ENCODE peak calls at places on chromosomes 4 and X, in ten cellular contexts. F, J, V, T, K, O, E, S, U and I are unnamed samples.

GRCh38 chrX:85111347-85111746 is 107.7 kb downstream of the APOOL start:
- DNase-seq in F (no peak), O (peak; percentile 22), E (no peak), K (no peak), S (peak; percentile 8), U (peak; percentile 50), T (no peak), V (no peak), J (no peak), I (no peak)

GRCh38 chr4:86594559-86595425 is 677 bp downstream of the PTPN13 start:
- DNase-seq in O (peak; percentile 91), T (peak; percentile 58), J (no peak), U (no peak), K (peak; percentile 66), E (peak; percentile 31), F (peak; percentile 88), S (peak; percentile 65), V (peak; percentile 13), I (peak; percentile 87)

GRCh38 chr4:127131527-127131926 is 501.2 kb upstream of the INTU start:
- DNase-seq in V (no peak), U (no peak), K (no peak), J (no peak), F (no peak), E (no peak), O (no peak), S (no peak), T (no peak), I (no peak)

GRCh38 chr4:41414380-41414779 is 123.6 kb upstream of the LIMCH1 start:
- DNase-seq in F (no peak), J (no peak), T (no peak), S (no peak), V (no peak), O (no peak), E (no peak), K (no peak), U (no peak), I (no peak)

GRCh38 chr4:184237612-184238011 is 19.9 kb upstream of the ENPP6 start:
- DNase-seq in K (no peak), O (peak; percentile 31), J (no peak), T (no peak), F (no peak), V (no peak), U (no peak), S (no peak), E (no peak), I (no peak)

GRCh38 chrX:71067727-71068051 is 445 bp downstream of the SNX12 start:
- DNase-seq in O (no peak), U (no peak), S (no peak), F (no peak), E (no peak), T (no peak), V (no peak), K (no peak), J (no peak), I (no peak)

GRCh38 chrX:49227726-49228125 is 5.4 kb downstream of the CACNA1F start:
- DNase-seq in J (no peak), F (no peak), E (no peak), S (no peak), U (no peak), O (no peak), T (no peak), K (no peak), V (no peak), I (no peak)

GRCh38 chr4:150069361-150069760 is 8.9 kb upstream of the DCLK2 start:
- DNase-seq in V (no peak), S (no peak), J (no peak), T (no peak), F (no peak), U (no peak), K (no peak), O (peak; percentile 33), E (no peak), I (no peak)

GRCh38 chr4:184814686-184815045 is 11.1 kb downstream of the ACSL1 start:
- DNase-seq in T (no peak), K (peak; percentile 27), V (no peak), O (no peak), F (peak; percentile 59), E (no peak), S (no peak), U (no peak), J (no peak), I (no peak)

GRCh38 chr4:185380320-185380719 is 15.4 kb downstream of the LRP2BP start:
- DNase-seq in O (no peak), S (no peak), K (no peak), J (no peak), F (no peak), E (no peak), V (no peak), U (no peak), T (no peak), I (no peak)

GRCh38 chr4:137994858-137995257 is 247.3 kb downstream of the SLC7A11 start:
- DNase-seq in V (no peak), S (no peak), J (no peak), E (no peak), K (no peak), U (no peak), O (no peak), T (no peak), F (peak; percentile 89), I (no peak)

GRCh38 chr4:137998666-137999429 is 243.3 kb downstream of the SLC7A11 start:
- DNase-seq in J (no peak), K (no peak), S (no peak), V (no peak), O (no peak), T (no peak), U (no peak), F (peak; percentile 93), E (no peak), I (no peak)

GRCh38 chr4:137997496-137997895 is 244.7 kb downstream of the SLC7A11 start:
- DNase-seq in U (no peak), F (no peak), S (no peak), E (no peak), J (no peak), O (no peak), T (no peak), K (no peak), V (no peak), I (no peak)

DNA sequence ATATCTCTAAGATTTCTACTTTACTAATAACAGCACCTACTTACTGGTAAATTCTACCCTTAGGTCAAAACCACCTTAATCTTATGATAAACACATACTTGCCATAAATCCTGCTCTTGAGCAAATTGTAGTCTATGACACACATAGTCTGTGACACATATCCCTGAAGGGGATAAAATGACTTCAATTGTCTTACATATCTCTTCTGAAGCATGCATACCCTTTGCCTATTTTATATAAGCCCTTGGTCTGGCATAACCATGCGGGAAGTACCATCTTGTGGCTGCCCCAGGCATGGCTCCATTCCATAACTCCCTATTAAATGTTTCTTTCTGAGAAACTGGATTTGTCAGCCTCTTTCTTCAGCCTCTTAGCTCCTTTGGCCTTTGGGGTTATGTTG is 248.9 kb downstream of the SLC7A11 start:
- DNase-seq in U (no peak), E (no peak), O (no peak), F (no peak), K (no peak), T (no peak), J (no peak), S (no peak), V (no peak), I (no peak)
- TF ChIP-seq CTCF in U (no peak), E (no peak), O (no peak), F (no peak), K (no peak), T (no peak), J (no peak), S (no peak), V (no peak), I (no peak)

GRCh38 chr4:8173641-8174242 is 15.1 kb upstream of the ABLIM2 start:
- DNase-seq in J (no peak), E (no peak), T (no peak), F (no peak), U (no peak), O (no peak), K (no peak), V (no peak), S (no peak), I (no peak)
- TF ChIP-seq CTCF in J (no peak), E (no peak), T (no peak), F (no peak), U (no peak), O (no peak), K (no peak), V (no peak), S (no peak), I (no peak)

GRCh38 chr4:154314248-154314647 is 177.4 kb downstream of the DCHS2 start:
- DNase-seq in O (peak; percentile 75), S (peak; percentile 43), J (no peak), U (no peak), V (peak; percentile 37), F (peak; percentile 34), T (no peak), K (peak; percentile 5), E (peak; percentile 21), I (no peak)
- TF ChIP-seq CTCF in O (peak; percentile 50), S (peak; percentile 43), J (no peak), U (peak; percentile 8), V (peak; percentile 31), F (peak; percentile 40), T (peak; percentile 26), K (no peak), E (no peak), I (peak; percentile 55)

DNA sequence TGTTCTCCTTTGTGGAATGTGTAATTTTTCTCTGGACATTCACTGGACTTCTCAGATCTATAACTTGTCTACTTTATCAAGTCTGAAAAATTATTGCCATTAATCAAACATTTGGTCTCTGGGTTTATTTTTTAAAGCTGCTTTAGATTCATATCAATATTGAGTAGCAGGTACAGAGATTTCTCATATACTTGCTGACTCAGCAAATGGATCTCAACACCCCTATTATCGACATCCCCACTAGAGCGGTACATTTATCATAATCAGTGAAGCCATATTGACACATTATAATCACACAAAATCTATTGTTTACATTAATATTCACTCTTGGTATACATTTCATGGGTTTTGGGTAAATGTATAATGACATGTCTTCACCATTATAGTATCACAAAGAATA is 268.7 kb downstream of the SPOCK3 start:
- DNase-seq in J (no peak), T (no peak), V (no peak), U (no peak), O (no peak), F (no peak), E (no peak), K (no peak), S (no peak), I (no peak)
- TF ChIP-seq CTCF in J (no peak), T (no peak), V (no peak), U (no peak), O (no peak), F (no peak), E (no peak), K (no peak), S (no peak), I (no peak)

GRCh38 chrX:137352101-137352660 is 213.7 kb upstream of the ZIC3 start:
- DNase-seq in F (no peak), O (no peak), K (no peak), S (peak; percentile 16), V (no peak), U (no peak), T (no peak), E (no peak), J (no peak), I (no peak)
- TF ChIP-seq CTCF in F (no peak), O (no peak), K (no peak), S (peak; percentile 43), V (no peak), U (no peak), T (no peak), E (no peak), J (no peak), I (no peak)

GRCh38 chrX:42087960-42088359 is 164.6 kb upstream of the CASK start:
- DNase-seq in T (no peak), O (no peak), J (no peak), U (no peak), S (no peak), F (no peak), E (no peak), V (no peak), K (no peak), I (no peak)
- TF ChIP-seq CTCF in T (no peak), O (peak; percentile 2), J (no peak), U (no peak), S (peak; percentile 41), F (no peak), E (no peak), V (peak; percentile 8), K (no peak), I (no peak)